ENCODE peak calls at places on chromosomes 12 and 14, in six cellular contexts. U is GDM1; F is glutamatergic neuron; J is stimulated activated naive B cell treated with anti-CD40 and anti-IgM and Interleukin-4, amounts not matched to agents 10 μg/mL and 1 μg/mL and 100 μg/mL, for 72 hours; V is activated CD4-positive, alpha-beta T cell treated with anti-CD3 and anti-CD28 coated beads for 24 hours; E is head of caudate nucleus. P is an unnamed sample.

GRCh38 chr12:6092784-6093722 is 31.4 kb downstream of the VWF start:
- DNase-seq in V (no peak), F (no peak), E (no peak), U (no peak), J (no peak), P (no peak)

GRCh38 chr14:51328089-51328941 is 88.3 kb downstream of the TMX1 start:
- DNase-seq in U (no peak), J (no peak), F (no peak), E (no peak), V (no peak), P (no peak)

GRCh38 chr12:100359248-100359647 is 2.4 kb downstream of the SLC17A8 start:
- DNase-seq in J (no peak), F (no peak), E (no peak), V (no peak), U (no peak), P (no peak)

GRCh38 chr14:101101456-101102056 is 198.0 kb upstream of the RTL1 start:
- DNase-seq in J (no peak), F (no peak), U (no peak), E (no peak), V (no peak), P (no peak)

GRCh38 chr14:68979021-68979721 is at the start of gene ACTN1:
- DNase-seq in V (peak; percentile 58), F (peak; percentile 80), U (peak; percentile 92), J (peak; percentile 28), E (peak; percentile 72), P (peak; percentile 34)

GRCh38 chr12:27711312-27711682 is 665 bp downstream of the MRPS35 start:
- DNase-seq in F (no peak), V (no peak), E (no peak), J (no peak), U (no peak), P (peak; percentile 2)

GRCh38 chr12:123519151-123520001 is 14.1 kb downstream of the RILPL1 start:
- DNase-seq in F (no peak), V (no peak), E (no peak), J (no peak), U (no peak), P (no peak)

GRCh38 chr12:113066806-113067400 is 10.4 kb downstream of the DTX1 start:
- DNase-seq in U (no peak), E (no peak), J (no peak), V (no peak), F (no peak), P (no peak)

GRCh38 chr12:46407360-46407759 is 34.8 kb upstream of the SLC38A2 start:
- DNase-seq in F (no peak), V (no peak), U (no peak), E (no peak), J (no peak), P (no peak)

GRCh38 chr14:79426103-79426755 is 785.1 kb downstream of the DIO2 start:
- DNase-seq in J (no peak), U (no peak), V (no peak), E (no peak), F (no peak), P (no peak)

GRCh38 chr12:114692558-114693531 is 8.9 kb upstream of the TBX3 start:
- DNase-seq in J (no peak), U (no peak), V (no peak), E (no peak), F (no peak), P (no peak)

GRCh38 chr12:88314706-88315105 is 172.6 kb downstream of the TMTC3 start:
- DNase-seq in F (no peak), J (no peak), E (no peak), U (no peak), V (no peak), P (no peak)

GRCh38 chr14:100554082-100554677 is 33.0 kb downstream of the BEGAIN start:
- DNase-seq in U (no peak), J (no peak), F (no peak), E (peak; percentile 59), V (no peak), P (no peak)

GRCh38 chr12:30806989-30807694 is 52.4 kb upstream of the CAPRIN2 start:
- DNase-seq in J (no peak), U (peak; percentile 27), F (no peak), E (peak; percentile 14), V (no peak), P (peak; percentile 17)

GRCh38 chr12:106285993-106286392 is 16.5 kb upstream of the TCP11L2 start:
- DNase-seq in E (no peak), U (no peak), J (no peak), F (no peak), V (no peak), P (peak; percentile 41)

GRCh38 chr14:100076133-100076532 is 10.9 kb downstream of the EVL start:
- DNase-seq in U (peak; percentile 35), V (no peak), J (peak; percentile 69), E (no peak), F (no peak), P (peak; percentile 10)

GRCh38 chr14:100565650-100566049 is 21.6 kb downstream of the BEGAIN start:
- DNase-seq in E (no peak), U (no peak), J (no peak), V (no peak), F (no peak), P (no peak)

GRCh38 chr14:88911811-88912210 is 87.4 kb downstream of the TTC8 start:
- DNase-seq in F (no peak), V (no peak), E (no peak), U (no peak), J (no peak), P (no peak)

GRCh38 chr14:36856095-36856878 is 194.6 kb downstream of the PAX9 start:
- DNase-seq in V (no peak), F (no peak), J (no peak), U (no peak), E (no peak), P (no peak)

GRCh38 chr14:51367600-51367931 is 127.5 kb downstream of the TMX1 start:
- DNase-seq in E (no peak), U (no peak), F (no peak), J (no peak), V (no peak), P (no peak)

GRCh38 chr14:62006116-62006737 is 244.0 kb downstream of the SNAPC1 start:
- DNase-seq in U (no peak), V (no peak), E (no peak), F (no peak), J (no peak), P (no peak)

GRCh38 chr12:78746001-78746400 is 118.6 kb upstream of the SYT1 start:
- DNase-seq in J (no peak), F (no peak), V (no peak), U (no peak), E (no peak), P (no peak)

GRCh38 chr12:10362325-10362724 is 27.5 kb downstream of the KLRK1 start:
- DNase-seq in U (no peak), E (no peak), J (no peak), F (no peak), V (no peak), P (no peak)

GRCh38 chr12:68236421-68237059 is 10.9 kb upstream of the IL26 start:
- DNase-seq in J (peak; percentile 24), V (no peak), E (no peak), U (peak; percentile 51), F (no peak), P (peak; percentile 51)

GRCh38 chr14:83425138-83425537 is 1891.5 kb upstream of the SEL1L start:
- DNase-seq in F (no peak), U (no peak), V (no peak), J (no peak), E (no peak), P (no peak)

GRCh38 chr12:40971911-40972310 is 216.2 kb upstream of the PDZRN4 start:
- DNase-seq in F (no peak), U (no peak), E (no peak), J (no peak), V (no peak), P (no peak)

GRCh38 chr14:99380991-99381687 is 99.5 kb downstream of the SETD3 start:
- DNase-seq in F (no peak), J (no peak), U (no peak), V (no peak), E (no peak), P (no peak)

GRCh38 chr12:45435945-45436710 is 220.2 kb downstream of the ANO6 start:
- DNase-seq in V (no peak), E (no peak), J (peak; percentile 10), F (no peak), U (peak; percentile 81), P (no peak)